ENCODE peak calls at places on chromosomes 11 and 22, in four cellular contexts. P is HL-60; Q is CD8-positive, alpha-beta T cell; M is activated T-helper 2 cell treated with anti-CD3 and anti-CD28 coated beads, Interferon-gamma antibody, Interleukin-2, Interleukin-4, amounts not matched to agents 10 μg/mL and 5 μg/mL and 100 μg/mL, durations not matched to agents 14 hours and 24 hours and 36 hours. O is an unnamed sample.

GRCh38 chr11:57735655-57736298 is 5.5 kb upstream of the SELENOH start:
- DNase-seq in M (no peak), Q (no peak), P (no peak), O (no peak)

GRCh38 chr11:20511982-20512381 is 87.4 kb upstream of the SLC6A5 start:
- DNase-seq in Q (no peak), M (no peak), P (no peak), O (no peak)

GRCh38 chr11:7514099-7514725 is 413 bp downstream of the PPFIBP2 start:
- DNase-seq in P (no peak), M (no peak), Q (no peak), O (no peak)

GRCh38 chr11:96213500-96213899 is 129.5 kb downstream of the MAML2 start:
- DNase-seq in Q (no peak), M (no peak), P (no peak), O (no peak)

GRCh38 chr11:68677432-68677831 is 6.9 kb upstream of the GAL start:
- DNase-seq in Q (no peak), M (no peak), P (no peak), O (peak)

GRCh38 chr11:24748261-24748660 is 251.4 kb downstream of the LUZP2 start:
- DNase-seq in Q (no peak), P (peak), M (no peak), O (no peak)

GRCh38 chr22:46090631-46091201 is 59.6 kb upstream of the PPARA start:
- DNase-seq in M (no peak), P (no peak), Q (no peak), O (no peak)

GRCh38 chr11:93529707-93530467 is 13.3 kb downstream of the SMCO4 start:
- DNase-seq in P (no peak), M (no peak), Q (no peak), O (no peak)